ENCODE peak calls at places on chromosomes 2 and 18, in five cellular contexts. V is stomach, Z is SK-N-SH, W is K562, D is Panc1. E is an unnamed sample.
A peak's percentile ranks its signal among the peaks of the same experiment; 100 is the strongest.

GRCh38 chr2:43218550-43219382 is 7.6 kb downstream of the ZFP36L2 start:
- DNase-seq in V (peak; percentile 77), Z (no peak), W (peak; percentile 53), D (no peak), E (no peak)

GRCh38 chr2:163736433-163737168 is 793 bp upstream of the FIGN start:
- DNase-seq in V (no peak), Z (peak; percentile 83), W (no peak), D (no peak), E (no peak)

GRCh38 chr2:31362581-31362980 is 52.0 kb downstream of the XDH start:
- DNase-seq in V (no peak), Z (no peak), W (no peak), D (no peak), E (no peak)

GRCh38 chr2:233223059-233223894 is 28.2 kb upstream of the ATG16L1 start:
- DNase-seq in V (no peak), Z (no peak), W (no peak), D (no peak), E (no peak)

GRCh38 chr2:112166801-112167499 is 28.8 kb downstream of the FBLN7 start:
- DNase-seq in V (no peak), Z (no peak), W (no peak), D (no peak), E (no peak)

GRCh38 chr2:192073878-192074277 is 120.9 kb downstream of the TMEFF2 start:
- DNase-seq in V (no peak), Z (no peak), W (no peak), D (no peak), E (no peak)

GRCh38 chr2:145034511-145034910 is 514.6 kb upstream of the ZEB2 start:
- DNase-seq in V (no peak), Z (no peak), W (no peak), D (no peak), E (no peak)

GRCh38 chr2:108271691-108272253 is 16.9 kb upstream of the SULT1C2 start:
- DNase-seq in V (no peak), Z (no peak), W (peak; percentile 27), D (no peak), E (peak; percentile 39)

GRCh38 chr2:43542285-43542933 is 53.4 kb downstream of the THADA start:
- DNase-seq in V (no peak), Z (peak; percentile 52), W (peak; percentile 20), D (peak; percentile 36), E (no peak)

GRCh38 chr2:105800953-105801635 is 56.4 kb downstream of the NCK2 start:
- DNase-seq in V (no peak), Z (no peak), W (no peak), D (no peak), E (no peak)

GRCh38 chr18:41936471-41937134 is 18.4 kb upstream of the PIK3C3 start:
- DNase-seq in V (no peak), Z (no peak), W (no peak), D (no peak), E (no peak)

GRCh38 chr2:238883315-238884004 is 35.6 kb downstream of the TWIST2 start:
- DNase-seq in V (no peak), Z (no peak), W (no peak), D (no peak), E (no peak)

GRCh38 chr18:68803371-68803770 is 5.5 kb downstream of the CCDC102B start:
- DNase-seq in V (peak; percentile 36), Z (no peak), W (no peak), D (no peak), E (no peak)

GRCh38 chr2:163133602-163134001 is 295.0 kb upstream of the KCNH7 start:
- DNase-seq in V (no peak), Z (no peak), W (no peak), D (no peak), E (no peak)

GRCh38 chr2:237995036-237995435 is 28.2 kb downstream of the UBE2F start:
- DNase-seq in V (no peak), Z (no peak), W (no peak), D (no peak), E (no peak)

GRCh38 chr2:38374978-38375377 is 2.1 kb downstream of the ATL2 start:
- DNase-seq in V (no peak), Z (no peak), W (no peak), D (no peak), E (no peak)

GRCh38 chr18:74512321-74513053 is 16.3 kb downstream of the CNDP2 start:
- DNase-seq in V (peak; percentile 20), Z (no peak), W (no peak), D (no peak), E (no peak)

GRCh38 chr18:39732918-39733317 is 2167.3 kb upstream of the CELF4 start:
- DNase-seq in V (no peak), Z (no peak), W (no peak), D (no peak), E (no peak)

GRCh38 chr18:39742015-39742466 is 2176.4 kb upstream of the CELF4 start:
- DNase-seq in V (no peak), Z (peak; percentile 53), W (no peak), D (no peak), E (no peak)

GRCh38 chr18:39743463-39743862 is 2177.9 kb upstream of the CELF4 start:
- DNase-seq in V (no peak), Z (no peak), W (no peak), D (no peak), E (no peak)

GRCh38 chr18:39737869-39738268 is 2172.3 kb upstream of the CELF4 start:
- DNase-seq in V (no peak), Z (no peak), W (no peak), D (no peak), E (no peak)
- TF ChIP-seq POLR2AphosphoS5 in V (no peak), Z (no peak), W (no peak), D (no peak), E (no peak)

GRCh38 chr2:104502904-104503303 is 351.0 kb upstream of the POU3F3 start:
- DNase-seq in V (no peak), Z (no peak), W (no peak), D (no peak), E (no peak)
- H3K27ac ChIP-seq in V (no peak overlapping the region), Z (no peak overlapping the region), W (no peak overlapping the region), D (no peak overlapping the region), E (no peak overlapping the region)

DNA sequence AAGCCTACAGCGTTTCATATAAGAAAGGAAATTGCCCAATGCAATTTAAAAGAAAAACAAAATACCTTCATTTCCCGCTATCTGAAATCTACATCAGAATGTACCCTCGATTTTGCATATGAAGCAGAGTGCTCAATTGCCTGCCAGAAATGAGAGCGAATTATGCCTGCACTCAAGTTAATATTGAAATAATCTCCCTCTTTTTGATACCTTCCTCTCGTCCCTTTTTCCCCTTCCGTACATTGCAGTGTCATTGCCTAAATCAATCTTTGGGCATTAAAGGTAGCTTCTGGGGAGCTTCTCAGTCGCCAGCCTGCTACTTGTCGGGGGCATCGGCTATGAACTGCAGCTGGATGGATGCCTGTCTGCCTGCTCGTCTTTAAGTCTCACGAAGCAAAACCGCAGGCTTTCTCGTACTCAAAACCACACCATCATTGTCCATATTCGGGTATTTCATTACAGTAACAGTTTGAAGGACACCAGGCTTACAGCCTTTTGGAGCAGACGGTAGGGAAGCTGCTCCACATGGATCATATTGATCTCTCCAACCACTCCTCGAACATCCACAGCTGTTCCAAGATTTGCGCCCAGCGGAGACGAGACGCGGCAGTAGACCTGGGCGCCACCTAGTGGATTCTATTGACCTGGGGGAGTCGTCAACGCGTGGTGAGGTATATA is 64.0 kb upstream of the HNRNPA3 start:
- DNase-seq in V (peak; percentile 80), Z (peak; percentile 70), W (peak; percentile 58), D (peak; percentile 61), E (peak; percentile 73)
- TF ChIP-seq POLR2AphosphoS5 in V (no peak), Z (no peak), W (no peak), D (no peak), E (peak; percentile 58)

GRCh38 chr2:215411941-215412743 is 23.7 kb downstream of the FN1 start:
- DNase-seq in V (no peak), Z (no peak), W (no peak), D (no peak), E (no peak)
- H3K27ac ChIP-seq in V (no peak overlapping the region), Z (no peak overlapping the region), W (no peak overlapping the region), D (no peak overlapping the region), E (no peak overlapping the region)

DNA sequence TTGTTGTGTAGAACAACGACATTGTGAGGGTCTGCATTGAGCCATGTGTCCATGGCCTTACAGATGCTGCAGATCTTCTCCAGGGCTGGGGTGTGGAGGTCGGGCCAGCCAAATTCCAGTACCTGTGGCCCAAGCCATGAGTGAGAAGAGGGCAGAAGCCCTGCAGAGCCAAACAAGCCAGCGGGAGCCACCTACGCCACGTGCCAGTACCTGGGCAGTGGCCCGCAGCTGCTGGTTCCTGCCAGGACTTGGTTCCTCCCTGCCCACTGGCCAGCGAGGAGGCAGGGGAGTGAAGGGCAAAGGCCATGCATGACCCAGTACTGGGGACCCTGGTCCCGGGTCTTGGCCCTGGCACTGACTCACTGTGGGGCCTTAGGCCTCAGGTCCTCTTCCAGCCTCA is 109.4 kb downstream of the TNS1 start:
- DNase-seq in V (peak; percentile 51), Z (no peak), W (no peak), D (no peak), E (no peak)
- TF ChIP-seq POLR2AphosphoS5 in V (no peak), Z (no peak), W (no peak), D (no peak), E (no peak)

DNA sequence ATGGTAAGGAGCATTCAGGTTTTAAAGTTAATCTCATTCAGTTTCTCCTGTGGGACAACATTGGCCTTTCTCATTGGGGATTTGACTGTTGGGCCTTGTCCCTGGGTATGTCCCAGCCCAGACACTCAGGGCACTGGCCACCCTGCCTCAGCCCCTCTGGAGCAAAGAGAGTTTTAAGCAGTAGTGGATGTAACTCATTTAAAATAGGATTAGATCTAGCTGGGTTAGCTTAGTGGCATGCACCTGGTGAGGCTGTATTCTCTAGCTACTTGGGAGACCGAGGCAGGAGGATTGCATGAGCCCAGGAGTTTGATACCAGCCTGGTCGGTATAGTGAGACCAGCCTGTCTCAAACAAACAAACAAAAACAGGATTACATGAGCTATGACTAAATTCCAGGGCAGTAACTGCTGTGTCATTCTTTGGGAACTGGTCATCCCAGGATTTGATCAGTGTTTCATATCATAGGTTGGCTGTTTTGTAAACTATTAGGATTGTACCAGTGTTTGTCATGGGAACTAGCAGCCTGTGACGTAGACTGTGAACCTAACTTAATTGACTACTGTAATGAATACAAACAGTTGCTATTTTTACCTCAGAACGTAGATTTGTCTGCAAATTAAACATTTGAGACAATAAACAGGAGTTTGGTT is 12.5 kb downstream of the INPP4A start:
- DNase-seq in V (no peak), Z (no peak), W (no peak), D (peak; percentile 74), E (no peak)
- H3K27ac ChIP-seq in V (peak overlapping the region; percentile 12), Z (no peak overlapping the region), W (no peak overlapping the region), D (no peak overlapping the region), E (no peak overlapping the region)